ENCODE peak calls at places on chromosomes 12 and 14, in eight cellular contexts. I is cardiac muscle cell, G is SJSA1, K is tibial artery, Y is left lung, M is neural progenitor cell, A is HCT116, Z is body of pancreas. J is an unnamed sample.
A peak's percentile ranks its signal among the peaks of the same experiment; 100 is the strongest.

GRCh38 chr12:53793221-53793620 is 41.4 kb upstream of the CISTR start:
- DNase-seq in I (no peak), G (no peak), K (no peak), Y (no peak), M (no peak), A (no peak), Z (no peak), J (no peak)

GRCh38 chr14:78764240-78764639 is 594.1 kb downstream of the NRXN3 start:
- DNase-seq in I (peak; percentile 17), G (no peak), K (no peak), Y (no peak), M (no peak), A (no peak), Z (peak; percentile 29), J (no peak)

GRCh38 chr14:95338436-95338835 is 18.7 kb upstream of the CLMN start:
- DNase-seq in I (no peak), G (no peak), K (no peak), Y (no peak), M (no peak), A (no peak), Z (no peak), J (no peak)

GRCh38 chr12:116727902-116728301 is 10.0 kb downstream of the SPRING1 start:
- DNase-seq in I (no peak), G (no peak), K (no peak), Y (no peak), M (no peak), A (no peak), Z (no peak), J (no peak)

GRCh38 chr12:53217049-53217929 is 10.2 kb upstream of the ITGB7 start:
- DNase-seq in I (peak; percentile 56), G (no peak), K (no peak), Y (peak; percentile 93), M (peak; percentile 79), A (no peak), Z (peak; percentile 49), J (no peak)

GRCh38 chr12:12384601-12385321 is 27.9 kb downstream of the BORCS5 start:
- DNase-seq in I (peak; percentile 35), G (no peak), K (no peak), Y (no peak), M (peak; percentile 32), A (no peak), Z (no peak), J (no peak)

GRCh38 chr12:1796515-1797010 is 23.8 kb upstream of the LRTM2 start:
- DNase-seq in I (no peak), G (no peak), K (peak; percentile 72), Y (peak; percentile 88), M (no peak), A (no peak), Z (peak; percentile 47), J (no peak)

GRCh38 chr12:80625901-80626300 is 81.5 kb upstream of the MYF6 start:
- DNase-seq in I (no peak), G (no peak), K (no peak), Y (no peak), M (no peak), A (no peak), Z (no peak), J (no peak)

GRCh38 chr12:67630373-67631088 is 18.0 kb upstream of the DYRK2 start:
- DNase-seq in I (peak; percentile 29), G (peak; percentile 57), K (no peak), Y (no peak), M (peak; percentile 8), A (no peak), Z (peak; percentile 51), J (peak; percentile 61)

GRCh38 chr12:97005174-97005573 is 98.1 kb downstream of the NEDD1 start:
- DNase-seq in I (no peak), G (no peak), K (no peak), Y (no peak), M (no peak), A (no peak), Z (no peak), J (no peak)

GRCh38 chr14:36829547-36829946 is 167.9 kb downstream of the PAX9 start:
- DNase-seq in I (no peak), G (no peak), K (no peak), Y (no peak), M (no peak), A (no peak), Z (no peak), J (no peak)

GRCh38 chr14:45133683-45134050 is 614 bp downstream of the FKBP3 start:
- DNase-seq in I (no peak), G (no peak), K (no peak), Y (no peak), M (no peak), A (no peak), Z (no peak), J (no peak)

GRCh38 chr14:69636051-69636639 is 24.7 kb downstream of the SUSD6 start:
- DNase-seq in I (no peak), G (no peak), K (no peak), Y (no peak), M (no peak), A (no peak), Z (no peak), J (no peak)

GRCh38 chr12:112252184-112252583 is 126.8 kb downstream of the TRAFD1 start:
- DNase-seq in I (peak; percentile 44), G (no peak), K (no peak), Y (no peak), M (no peak), A (no peak), Z (peak; percentile 74), J (no peak)

GRCh38 chr14:100045687-100046344 is 19.4 kb upstream of the EVL start:
- DNase-seq in I (peak; percentile 17), G (no peak), K (no peak), Y (no peak), M (peak; percentile 32), A (no peak), Z (no peak), J (no peak)

GRCh38 chr12:38384816-38385491 is 68.4 kb downstream of the ALG10B start:
- DNase-seq in I (no peak), G (no peak), K (no peak), Y (no peak), M (peak; percentile 7), A (no peak), Z (no peak), J (no peak)

GRCh38 chr12:92961949-92962348 is 32.9 kb upstream of the EEA1 start:
- DNase-seq in I (no peak), G (peak; percentile 82), K (no peak), Y (no peak), M (no peak), A (no peak), Z (no peak), J (no peak)

GRCh38 chr14:105528859-105529505 is 2.6 kb downstream of the TMEM121 start:
- DNase-seq in I (peak; percentile 15), G (no peak), K (peak; percentile 65), Y (no peak), M (no peak), A (no peak), Z (no peak), J (no peak)

GRCh38 chr12:122726056-122726558 is 4.5 kb downstream of the HCAR1 start:
- DNase-seq in I (no peak), G (no peak), K (no peak), Y (no peak), M (no peak), A (peak; percentile 22), Z (no peak), J (no peak)

GRCh38 chr12:46452061-46452615 is 79.6 kb upstream of the SLC38A2 start:
- DNase-seq in I (no peak), G (no peak), K (no peak), Y (no peak), M (no peak), A (peak; percentile 73), Z (no peak), J (no peak)

GRCh38 chr12:71896171-71896570 is 42.5 kb upstream of the TPH2 start:
- DNase-seq in I (no peak), G (no peak), K (no peak), Y (no peak), M (no peak), A (no peak), Z (no peak), J (no peak)

GRCh38 chr12:26845057-26845666 is 12.2 kb upstream of the ITPR2 start:
- DNase-seq in I (peak; percentile 76), G (peak; percentile 58), K (peak; percentile 67), Y (no peak), M (peak; percentile 59), A (peak; percentile 44), Z (peak; percentile 74), J (no peak)

GRCh38 chr14:91303091-91303923 is 58.8 kb upstream of the GPR68 start:
- DNase-seq in I (peak; percentile 59), G (no peak), K (no peak), Y (no peak), M (peak; percentile 97), A (peak; percentile 49), Z (no peak), J (peak; percentile 39)

GRCh38 chr12:115325858-115326257 is 641.9 kb upstream of the TBX3 start:
- DNase-seq in I (no peak), G (no peak), K (no peak), Y (no peak), M (no peak), A (no peak), Z (no peak), J (no peak)

GRCh38 chr14:54377501-54377900 is 19.3 kb upstream of the CDKN3 start:
- DNase-seq in I (no peak), G (no peak), K (no peak), Y (no peak), M (no peak), A (no peak), Z (no peak), J (no peak)

GRCh38 chr14:36580856-36581831 is 1.3 kb downstream of the NKX2-8 start:
- DNase-seq in I (peak; percentile 39), G (no peak), K (no peak), Y (peak; percentile 81), M (peak; percentile 83), A (no peak), Z (peak; percentile 24), J (no peak)

GRCh38 chr14:69154779-69155178 is 1.9 kb upstream of the DCAF5 start:
- DNase-seq in I (peak; percentile 45), G (no peak), K (no peak), Y (no peak), M (peak; percentile 38), A (no peak), Z (peak; percentile 58), J (no peak)

GRCh38 chr12:56880416-56881035 is 53.7 kb downstream of the SDR9C7 start:
- DNase-seq in I (peak; percentile 32), G (no peak), K (no peak), Y (no peak), M (no peak), A (no peak), Z (no peak), J (no peak)
- H3K9me3 ChIP-seq in I (no peaks in the 10 kb centered on the region), G (peaks cover 7% of the 10 kb centered on the region), K (no peaks in the 10 kb centered on the region), Y (peaks cover 16% of the 10 kb centered on the region), M (no peaks in the 10 kb centered on the region), A (no peaks in the 10 kb centered on the region), Z (no peaks in the 10 kb centered on the region), J (no peaks in the 10 kb centered on the region)

GRCh38 chr14:64266206-64266605 is 28.0 kb downstream of the ESR2 start:
- DNase-seq in I (peak; percentile 62), G (no peak), K (no peak), Y (no peak), M (no peak), A (no peak), Z (no peak), J (no peak)
- H3K9me3 ChIP-seq in I (no peaks in the 10 kb centered on the region), G (no peaks in the 10 kb centered on the region), K (no peaks in the 10 kb centered on the region), Y (no peaks in the 10 kb centered on the region), M (no peaks in the 10 kb centered on the region), A (no peaks in the 10 kb centered on the region), Z (no peaks in the 10 kb centered on the region), J (no peaks in the 10 kb centered on the region)

GRCh38 chr14:80678436-80678835 is 263.1 kb downstream of the CEP128 start:
- DNase-seq in I (no peak), G (no peak), K (no peak), Y (no peak), M (peak; percentile 2), A (no peak), Z (no peak), J (no peak)
- H3K9me3 ChIP-seq in I (no peaks in the 10 kb centered on the region), G (peaks cover 3% of the 10 kb centered on the region), K (no peaks in the 10 kb centered on the region), Y (peaks cover 54% of the 10 kb centered on the region), M (peaks cover 6% of the 10 kb centered on the region), A (peaks cover 4% of the 10 kb centered on the region), Z (no peaks in the 10 kb centered on the region), J (peaks cover 2% of the 10 kb centered on the region)

GRCh38 chr12:32877670-32878459 is 18.7 kb downstream of the PKP2 start:
- DNase-seq in I (peak; percentile 71), G (no peak), K (no peak), Y (peak; percentile 79), M (no peak), A (no peak), Z (peak; percentile 83), J (no peak)
- H3K9me3 ChIP-seq in I (no peaks in the 10 kb centered on the region), G (no peaks in the 10 kb centered on the region), K (no peaks in the 10 kb centered on the region), Y (no peaks in the 10 kb centered on the region), M (no peaks in the 10 kb centered on the region), A (no peaks in the 10 kb centered on the region), Z (no peaks in the 10 kb centered on the region), J (no peaks in the 10 kb centered on the region)

J was measured in T-helper 17 cell.